ENCODE peak calls at places on chromosomes 13 and 19, in five cellular contexts. R, D, B, P and O are unnamed samples.
A peak's percentile ranks its signal among the peaks of the same experiment; 100 is the strongest.

GRCh38 chr19:23810496-23810895 is 51.8 kb upstream of the ZNF681 start:
- DNase-seq in R (no peak), D (no peak), B (no peak), P (peak; percentile 39), O (peak; percentile 35)

GRCh38 chr13:99829593-99830239 is 141.9 kb downstream of the ZIC5 start:
- DNase-seq in R (no peak), D (no peak), B (no peak), P (no peak), O (no peak)

GRCh38 chr19:14015454-14016035 is 9.4 kb upstream of the RFX1 start:
- DNase-seq in R (no peak), D (no peak), B (no peak), P (no peak), O (peak; percentile 8)

GRCh38 chr19:41792513-41793413 is 3.6 kb upstream of the CEACAM3 start:
- DNase-seq in R (peak; percentile 46), D (peak; percentile 29), B (peak; percentile 36), P (peak; percentile 63), O (peak; percentile 45)

GRCh38 chr13:88908896-88909535 is 1237.8 kb downstream of the SLITRK5 start:
- DNase-seq in R (no peak), D (no peak), B (no peak), P (peak; percentile 1), O (no peak)

GRCh38 chr13:110714798-110715394 is 1.4 kb downstream of the ING1 start:
- DNase-seq in R (peak; percentile 35), D (no peak), B (peak; percentile 25), P (peak; percentile 79), O (peak; percentile 73)

GRCh38 chr19:43524922-43525835 is 1.8 kb downstream of the ETHE1 start:
- DNase-seq in R (no peak), D (no peak), B (peak; percentile 32), P (peak; percentile 55), O (peak; percentile 70)

GRCh38 chr19:16095071-16095571 is 16.6 kb upstream of the RAB8A start:
- DNase-seq in R (no peak), D (no peak), B (no peak), P (no peak), O (no peak)

GRCh38 chr13:30905932-30906383 is at the start of gene MEDAG:
- DNase-seq in R (no peak), D (no peak), B (peak; percentile 57), P (no peak), O (no peak)

GRCh38 chr13:92158335-92158734 is 759.9 kb downstream of the GPC5 start:
- DNase-seq in R (no peak), D (no peak), B (peak; percentile 31), P (no peak), O (no peak)

GRCh38 chr19:16429066-16429758 is 42.6 kb downstream of the EPS15L1 start:
- DNase-seq in R (no peak), D (no peak), B (no peak), P (no peak), O (no peak)

GRCh38 chr13:101514695-101515275 is 62.3 kb downstream of the ITGBL1 start:
- DNase-seq in R (peak; percentile 21), D (no peak), B (peak; percentile 68), P (peak; percentile 56), O (peak; percentile 40)

GRCh38 chr19:52896431-52897148 is 845 bp downstream of the ZNF320 start:
- DNase-seq in R (peak; percentile 2), D (no peak), B (peak; percentile 1), P (peak; percentile 52), O (no peak)

GRCh38 chr19:4851551-4852290 is 15.7 kb downstream of the PLIN3 start:
- DNase-seq in R (peak; percentile 59), D (peak; percentile 60), B (peak; percentile 42), P (peak; percentile 77), O (no peak)

GRCh38 chr19:35718345-35719041 is 690 bp downstream of the KMT2B start:
- DNase-seq in R (peak; percentile 21), D (no peak), B (no peak), P (peak; percentile 28), O (peak; percentile 59)

GRCh38 chr19:41872384-41872774 is 4.7 kb upstream of the CD79A start:
- DNase-seq in R (no peak), D (no peak), B (no peak), P (no peak), O (no peak)

GRCh38 chr13:77370888-77371287 is 44.0 kb upstream of the MYCBP2 start:
- DNase-seq in R (no peak), D (no peak), B (no peak), P (no peak), O (no peak)

GRCh38 chr19:49020342-49020741 is 3.5 kb upstream of the LHB start:
- DNase-seq in R (no peak), D (no peak), B (no peak), P (peak; percentile 53), O (no peak)

GRCh38 chr19:6312018-6312417 is 21.4 kb downstream of the ACER1 start:
- DNase-seq in R (no peak), D (no peak), B (no peak), P (no peak), O (no peak)

GRCh38 chr19:14460935-14461334 is 14.2 kb downstream of the PTGER1 start:
- DNase-seq in R (no peak), D (no peak), B (no peak), P (no peak), O (no peak)

GRCh38 chr19:47176627-47177090 is 46.0 kb downstream of the SAE1 start:
- DNase-seq in R (no peak), D (no peak), B (peak; percentile 98), P (no peak), O (peak; percentile 80)

GRCh38 chr13:29878101-29878500 is 27.7 kb upstream of the UBL3 start:
- DNase-seq in R (no peak), D (no peak), B (peak; percentile 14), P (peak; percentile 74), O (no peak)

GRCh38 chr13:112106467-112107141 is 39.7 kb downstream of the SOX1 start:
- DNase-seq in R (peak; percentile 59), D (no peak), B (no peak), P (peak; percentile 30), O (no peak)

GRCh38 chr13:33015791-33016323 is 366 bp upstream of the KL start:
- DNase-seq in R (no peak), D (no peak), B (no peak), P (no peak), O (peak; percentile 35)

GRCh38 chr19:55069137-55069858 is 6.3 kb upstream of the RDH13 start:
- DNase-seq in R (no peak), D (no peak), B (no peak), P (peak; percentile 96), O (peak; percentile 85)

GRCh38 chr13:33326246-33326645 is 40.7 kb upstream of the STARD13 start:
- DNase-seq in R (no peak), D (no peak), B (no peak), P (no peak), O (no peak)

GRCh38 chr13:75610466-75610865 is 25.7 kb upstream of the LMO7 start:
- DNase-seq in R (no peak), D (no peak), B (no peak), P (no peak), O (peak; percentile 90)

GRCh38 chr13:72886272-72887062 is 104.5 kb downstream of the PIBF1 start:
- DNase-seq in R (no peak), D (no peak), B (peak; percentile 30), P (no peak), O (no peak)

GRCh38 chr19:50458396-50459066 is 17.8 kb upstream of the EMC10 start:
- DNase-seq in R (no peak), D (no peak), B (peak; percentile 6), P (no peak), O (no peak)

GRCh38 chr19:6213266-6213595 is 66.5 kb downstream of the MLLT1 start:
- DNase-seq in R (no peak), D (no peak), B (no peak), P (no peak), O (no peak)

GRCh38 chr19:14048439-14049153 is 13.3 kb downstream of the PALM3 start:
- DNase-seq in R (peak; percentile 30), D (peak; percentile 56), B (no peak), P (peak; percentile 85), O (peak; percentile 98)

GRCh38 chr13:46577656-46578589 is 25.0 kb downstream of the LRCH1 start:
- DNase-seq in R (no peak), D (no peak), B (peak; percentile 33), P (no peak), O (no peak)

GRCh38 chr19:42441047-42441440 is 1.7 kb downstream of the CXCL17 start:
- DNase-seq in R (no peak), D (no peak), B (no peak), P (no peak), O (no peak)

GRCh38 chr19:31066385-31066784 is 282.9 kb downstream of the TSHZ3 start:
- DNase-seq in R (no peak), D (no peak), B (peak; percentile 78), P (peak; percentile 42), O (peak; percentile 33)

GRCh38 chr13:46143239-46143701 is 38.4 kb upstream of the CPB2 start:
- DNase-seq in R (no peak), D (no peak), B (no peak), P (no peak), O (no peak)

GRCh38 chr13:22091222-22091970 is 420.5 kb downstream of the FGF9 start:
- DNase-seq in R (no peak), D (no peak), B (peak; percentile 79), P (no peak), O (peak; percentile 57)

GRCh38 chr19:58123354-58123753 is 25.3 kb upstream of the ZSCAN18 start:
- DNase-seq in R (no peak), D (no peak), B (no peak), P (peak; percentile 52), O (no peak)

GRCh38 chr19:15421726-15422260 is 3.0 kb upstream of the AKAP8L start:
- DNase-seq in R (no peak), D (no peak), B (no peak), P (no peak), O (no peak)

GRCh38 chr13:97269603-97270002 is 47.5 kb downstream of the MBNL2 start:
- DNase-seq in R (no peak), D (no peak), B (no peak), P (no peak), O (no peak)
- H3K18ac ChIP-seq in R (no peak overlapping the region), D (no peak overlapping the region), B (no peak overlapping the region), P (peak overlapping the region; percentile 91), O (peak overlapping the region; percentile 7)

GRCh38 chr19:19385900-19386339 is 19.6 kb upstream of the GATAD2A start:
- DNase-seq in R (no peak), D (no peak), B (no peak), P (peak; percentile 73), O (peak; percentile 76)
- H3K18ac ChIP-seq in R (peak overlapping the region; percentile 85), D (no peak overlapping the region), B (no peak overlapping the region), P (peak overlapping the region; percentile 62), O (peak overlapping the region; percentile 80)

DNA sequence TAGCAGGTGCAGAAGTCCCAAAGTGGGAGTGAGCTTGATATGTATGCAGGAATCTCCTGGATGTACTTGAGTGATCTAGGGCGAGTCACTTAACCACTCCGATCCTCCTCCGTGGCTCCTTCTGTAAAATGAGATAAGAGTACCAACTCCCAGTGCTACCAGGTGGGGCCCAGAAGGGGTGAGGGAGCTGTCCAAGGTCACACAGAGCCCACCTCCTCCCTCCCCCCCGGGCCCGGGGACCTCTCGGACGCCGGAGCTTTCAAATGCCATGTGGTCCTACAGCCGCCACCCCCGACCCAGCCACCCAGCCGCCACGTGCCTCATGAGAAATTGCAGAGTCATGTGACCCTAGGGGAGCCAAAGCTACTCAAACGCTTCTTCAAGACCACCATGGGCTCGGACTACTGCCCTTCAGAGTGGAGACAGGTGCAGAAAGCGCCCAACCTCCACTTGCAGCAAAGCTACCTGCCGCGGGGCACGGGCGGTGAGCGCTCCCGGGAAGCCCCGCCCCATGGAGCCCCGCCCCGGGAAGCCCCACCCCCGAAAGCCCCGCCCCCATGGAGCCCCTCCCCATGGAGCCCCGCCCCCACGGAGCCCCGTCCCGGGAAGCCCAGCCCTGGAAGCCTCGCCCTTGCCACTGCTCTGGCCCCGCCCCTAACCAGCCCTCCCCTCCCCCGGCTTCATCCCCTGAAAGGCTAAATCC is 10.1 kb upstream of the ZNF358 start:
- DNase-seq in R (no peak), D (no peak), B (no peak), P (peak; percentile 37), O (peak; percentile 29)
- H3K18ac ChIP-seq in R (no peak overlapping the region), D (peak overlapping the region; percentile 93), B (no peak overlapping the region), P (no peak overlapping the region), O (no peak overlapping the region)

GRCh38 chr19:10518444-10519361 is 1.5 kb upstream of the S1PR5 start:
- DNase-seq in R (no peak), D (no peak), B (no peak), P (no peak), O (no peak)
- H3K18ac ChIP-seq in R (peak overlapping the region; percentile 92), D (peak overlapping the region; percentile 90), B (no peak overlapping the region), P (no peak overlapping the region), O (no peak overlapping the region)